ENCODE peak calls at places on chromosomes 11 and 22, in five cellular contexts. Z is CD4-positive, CD25-positive, alpha-beta regulatory T cell; N is endothelial cell; B is activated T-cell treated with anti-CD3 and anti-CD28 coated beads, Interleukin-2, amount 50 U/mL, for 72 hours; F is NCI-H2081. M is an unnamed sample.

GRCh38 chr11:19345848-19346681 is 105.3 kb upstream of the E2F8 start:
- DNase-seq in Z (no peak), N (peak), B (no peak), F (no peak), M (no peak)

GRCh38 chr11:24391165-24391564 is 105.7 kb upstream of the LUZP2 start:
- DNase-seq in Z (no peak), N (no peak), B (no peak), F (no peak), M (no peak)

GRCh38 chr11:77063407-77063806 is 3.4 kb upstream of the CAPN5 start:
- DNase-seq in Z (no peak), N (no peak), B (no peak), F (no peak), M (no peak)

GRCh38 chr11:61486779-61487178 is 21.8 kb upstream of the LRRC10B start:
- DNase-seq in Z (no peak), N (no peak), B (no peak), F (no peak), M (no peak)

GRCh38 chr11:82261367-82261766 is 472.3 kb downstream of the FAM181B start:
- DNase-seq in Z (no peak), N (no peak), B (no peak), F (no peak), M (no peak)

GRCh38 chr22:17371446-17371845 is 2.2 kb downstream of the CECR2 start:
- DNase-seq in Z (no peak), N (no peak), B (no peak), F (no peak), M (no peak)

GRCh38 chr22:36253523-36254490 is 874 bp downstream of the APOL1 start:
- DNase-seq in Z (no peak), N (no peak), B (peak), F (peak), M (no peak)

GRCh38 chr11:127966821-127967220 is 620.5 kb downstream of the ETS1 start:
- DNase-seq in Z (no peak), N (no peak), B (no peak), F (no peak), M (no peak)

GRCh38 chr11:134475951-134476350 is 63.9 kb upstream of the B3GAT1 start:
- DNase-seq in Z (no peak), N (no peak), B (no peak), F (no peak), M (no peak)

GRCh38 chr22:21455334-21456089 is 11.7 kb upstream of the TMEM191C start:
- DNase-seq in Z (no peak), N (no peak), B (no peak), F (no peak), M (no peak)

GRCh38 chr22:50017701-50018224 is 5.2 kb upstream of the IL17REL start:
- DNase-seq in Z (no peak), N (no peak), B (no peak), F (no peak), M (no peak)

GRCh38 chr11:131504199-131504949 is 134.0 kb downstream of the NTM start:
- DNase-seq in Z (no peak), N (peak), B (no peak), F (no peak), M (no peak)

GRCh38 chr11:44728491-44728910 is 1.7 kb downstream of the TSPAN18 start:
- DNase-seq in Z (no peak), N (no peak), B (no peak), F (no peak), M (no peak)

GRCh38 chr11:72613977-72614376 is 60.2 kb downstream of the PDE2A start:
- DNase-seq in Z (no peak), N (no peak), B (no peak), F (no peak), M (no peak)

GRCh38 chr11:107017433-107018227 is 646 bp downstream of the GUCY1A2 start:
- DNase-seq in Z (no peak), N (peak), B (peak), F (peak), M (no peak)

GRCh38 chr11:130488187-130489026 is 40.0 kb downstream of the ADAMTS15 start:
- DNase-seq in Z (no peak), N (no peak), B (no peak), F (no peak), M (no peak)

GRCh38 chr11:44779736-44780520 is 53.2 kb downstream of the TSPAN18 start:
- DNase-seq in Z (no peak), N (no peak), B (no peak), F (no peak), M (no peak)

GRCh38 chr11:33652930-33653329 is 47.7 kb downstream of the C11orf91 start:
- DNase-seq in Z (no peak), N (no peak), B (no peak), F (no peak), M (no peak)